ENCODE peak calls at places on chromosome 20, in five cellular contexts. Q, B, T, D and M are unnamed samples.

GRCh38 chr20:38139156-38139912 is 25.7 kb downstream of the TGM2 start:
- DNase-seq in T (no peak), D (no peak), B (no peak), Q (no peak), M (no peak)

GRCh38 chr20:15310361-15310760 is 972.9 kb upstream of the FLRT3 start:
- DNase-seq in T (no peak), B (no peak), Q (no peak), D (no peak), M (no peak)

GRCh38 chr20:43537921-43538854 is 20.6 kb upstream of the SGK2 start:
- DNase-seq in B (peak), T (no peak), D (peak), Q (peak), M (peak)

GRCh38 chr20:21490105-21490504 is 23.8 kb downstream of the NKX2-2 start:
- DNase-seq in D (no peak), Q (no peak), B (no peak), T (no peak), M (no peak)

GRCh38 chr20:38145094-38146075 is 19.7 kb downstream of the TGM2 start:
- DNase-seq in T (no peak), D (no peak), Q (peak), B (no peak), M (no peak)

GRCh38 chr20:47315339-47315662 is 41.2 kb downstream of the ZMYND8 start:
- DNase-seq in T (no peak), B (no peak), D (no peak), Q (no peak), M (no peak)

GRCh38 chr20:57185188-57185743 is 81.2 kb downstream of the BMP7 start:
- DNase-seq in D (no peak), T (no peak), Q (no peak), B (no peak), M (no peak)

GRCh38 chr20:46644733-46645132 is 6.5 kb downstream of the SLC13A3 start:
- DNase-seq in Q (no peak), T (no peak), B (no peak), D (no peak), M (no peak)

GRCh38 chr20:45970646-45971424 is 1.2 kb downstream of the ZNF335 start:
- DNase-seq in T (no peak), Q (no peak), B (no peak), D (peak), M (no peak)

GRCh38 chr20:8326196-8326595 is 194.1 kb downstream of the PLCB1 start:
- DNase-seq in B (no peak), D (no peak), Q (no peak), T (no peak), M (no peak)

GRCh38 chr20:47009784-47010183 is 115.1 kb downstream of the EYA2 start:
- DNase-seq in D (no peak), T (no peak), B (no peak), Q (no peak), M (no peak)

GRCh38 chr20:1442304-1442703 is 24.3 kb downstream of the NSFL1C start:
- DNase-seq in T (no peak), Q (no peak), D (no peak), B (no peak), M (no peak)

GRCh38 chr20:1443085-1443484 is 23.6 kb downstream of the NSFL1C start:
- DNase-seq in B (no peak), D (no peak), T (no peak), Q (no peak), M (no peak)

GRCh38 chr20:1448081-1448627 is 18.5 kb downstream of the NSFL1C start:
- DNase-seq in B (no peak), Q (no peak), T (no peak), D (no peak), M (no peak)

GRCh38 chr20:1449370-1449769 is 17.3 kb downstream of the NSFL1C start:
- DNase-seq in Q (no peak), D (no peak), B (no peak), T (no peak), M (no peak)

DNA sequence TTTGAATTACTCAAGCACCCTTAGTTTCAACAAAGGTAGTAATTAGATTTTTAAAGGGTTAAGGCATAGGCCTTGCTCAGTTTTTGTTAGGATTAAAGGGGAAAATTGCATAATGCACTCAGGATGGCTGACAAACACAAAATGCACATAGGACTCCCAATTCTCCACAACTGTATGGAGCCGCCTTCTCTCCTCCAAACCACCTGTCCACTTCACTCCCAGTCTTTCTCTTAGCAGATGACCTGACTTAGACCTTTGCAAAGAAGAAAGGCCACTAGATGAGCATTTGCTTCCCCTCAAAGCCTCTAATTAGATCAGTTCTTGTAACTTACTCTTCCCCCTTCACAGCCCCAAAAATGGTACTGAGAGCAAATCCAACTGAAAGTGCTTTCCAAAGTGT is 20.1 kb downstream of the NSFL1C start:
- DNase-seq in T (no peak), Q (no peak), D (no peak), B (no peak), M (no peak)
- TF ChIP-seq FOXM1 in T (no peak), Q (no peak), D (no peak), B (no peak), M (no peak)

DNA sequence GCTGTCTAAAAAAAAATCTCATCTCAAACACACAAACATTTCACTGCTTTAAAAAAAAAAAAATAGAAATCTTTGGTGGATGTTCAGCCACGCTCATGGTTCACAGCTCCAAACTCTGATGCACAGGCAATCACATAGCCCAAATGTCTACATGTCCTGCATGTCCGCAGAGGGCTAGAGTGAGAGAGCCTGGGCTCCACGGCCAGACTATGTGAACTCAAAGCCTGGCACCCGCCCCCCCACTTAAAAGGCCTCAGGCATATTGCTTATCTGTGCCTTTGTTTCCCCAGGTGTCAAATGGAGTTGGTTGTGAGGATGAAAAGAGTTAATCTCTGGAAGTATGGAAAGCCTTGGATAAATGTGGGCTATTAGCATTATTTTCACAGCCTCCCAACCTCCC is 10.5 kb upstream of the PTGIS start:
- DNase-seq in B (no peak), T (no peak), Q (no peak), D (no peak), M (no peak)
- TF ChIP-seq FOXM1 in B (no peak), T (no peak), Q (no peak), D (no peak), M (no peak)

GRCh38 chr20:44552950-44553908 is 29.1 kb upstream of the PKIG start:
- DNase-seq in B (no peak), T (no peak), D (no peak), Q (peak), M (no peak)
- TF ChIP-seq FOXM1 in B (no peak), T (no peak), D (peak), Q (no peak), M (no peak)

GRCh38 chr20:11204926-11205768 is 531.3 kb upstream of the JAG1 start:
- DNase-seq in T (peak), Q (peak), D (peak), B (no peak), M (peak)

GRCh38 chr20:11212288-11212687 is 538.5 kb upstream of the JAG1 start:
- DNase-seq in Q (no peak), D (no peak), B (no peak), T (no peak), M (no peak)

GRCh38 chr20:11210611-11211010 is 536.8 kb upstream of the JAG1 start:
- DNase-seq in T (no peak), D (no peak), B (no peak), Q (no peak), M (no peak)

GRCh38 chr20:11205769-11206362 is 532.1 kb upstream of the JAG1 start:
- DNase-seq in B (no peak), Q (no peak), T (no peak), D (no peak), M (no peak)

DNA sequence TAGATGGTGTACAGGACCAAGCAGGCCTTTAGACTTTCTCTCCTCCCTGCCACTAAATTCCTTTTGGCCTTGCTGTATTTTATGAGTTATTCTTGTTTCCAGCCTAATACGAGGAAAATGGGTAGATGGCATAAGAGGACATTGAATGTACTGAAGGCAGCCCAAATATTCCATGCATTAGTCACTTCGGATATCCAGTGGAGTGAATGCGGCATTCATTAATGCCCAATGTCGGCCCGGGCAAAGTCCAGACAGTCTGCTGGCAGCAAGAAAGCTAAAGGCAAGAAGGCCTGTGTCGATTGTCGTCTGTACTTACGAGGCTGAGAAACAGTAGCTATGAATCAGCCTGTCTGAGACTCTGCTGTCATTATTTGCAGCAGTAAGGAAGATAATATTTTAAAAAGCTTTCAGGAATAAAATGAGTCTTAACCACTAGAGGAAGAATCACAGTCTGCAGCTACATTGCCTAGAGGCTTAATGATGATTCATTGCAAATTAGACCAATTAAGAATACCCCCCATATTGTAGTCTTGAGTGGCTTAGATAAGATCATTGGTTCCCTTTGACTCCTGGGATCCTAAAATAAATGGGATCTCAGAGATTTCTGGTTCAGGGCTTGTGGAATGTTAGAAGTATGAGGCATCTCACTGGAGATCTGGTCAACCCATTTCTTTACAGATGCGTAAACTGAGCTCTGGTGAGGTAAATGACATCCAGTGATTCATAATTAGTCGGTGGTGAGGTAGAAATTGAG is 534.1 kb upstream of the JAG1 start:
- DNase-seq in D (no peak), B (no peak), Q (peak), T (no peak), M (no peak)
- TF ChIP-seq FOXM1 in D (peak), B (no peak), Q (no peak), T (no peak), M (no peak)

DNA sequence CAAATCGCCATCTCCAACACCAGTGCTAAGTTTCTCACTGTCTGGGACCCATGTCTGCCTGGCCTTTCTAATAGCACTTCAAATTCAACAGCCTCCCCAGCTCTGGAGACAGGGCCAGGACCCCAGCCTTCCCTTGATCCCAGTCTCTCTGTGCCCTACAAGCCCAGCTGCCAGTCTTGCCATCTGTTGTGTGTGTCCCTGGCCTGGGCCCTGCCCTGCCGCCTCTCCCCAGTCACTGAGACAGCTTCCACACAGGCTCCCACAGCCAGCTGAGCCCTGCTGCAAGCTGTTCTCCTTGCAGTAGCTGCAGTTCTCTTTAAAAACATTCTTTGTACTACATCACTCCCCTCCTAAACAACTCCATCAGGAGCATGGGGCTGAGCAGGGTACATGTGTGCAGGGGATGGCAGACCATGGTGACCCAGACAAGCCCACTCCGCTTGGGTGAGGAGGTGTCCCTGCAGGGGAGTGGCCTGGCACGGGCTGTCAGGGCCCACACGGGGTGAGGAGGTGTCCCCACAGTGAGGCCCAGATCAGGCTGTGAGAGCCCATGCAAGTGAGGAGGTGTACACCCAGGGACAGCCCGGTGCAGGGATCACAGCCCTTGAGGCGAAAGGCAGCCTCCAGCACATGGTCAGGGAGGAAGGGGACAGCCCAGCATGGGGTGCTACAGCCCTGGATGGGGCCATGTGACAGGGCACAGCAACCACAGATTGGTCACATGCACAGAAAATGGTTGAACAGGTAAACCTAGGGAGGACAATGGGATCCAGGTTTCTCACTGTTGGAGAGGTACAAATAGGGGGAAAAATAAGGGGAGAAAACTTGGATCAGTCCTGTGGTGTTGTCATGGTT is 16.2 kb downstream of the CST7 start:
- DNase-seq in D (no peak), T (no peak), Q (no peak), B (no peak), M (no peak)
- TF ChIP-seq FOXM1 in D (no peak), T (no peak), Q (no peak), B (no peak), M (no peak)

DNA sequence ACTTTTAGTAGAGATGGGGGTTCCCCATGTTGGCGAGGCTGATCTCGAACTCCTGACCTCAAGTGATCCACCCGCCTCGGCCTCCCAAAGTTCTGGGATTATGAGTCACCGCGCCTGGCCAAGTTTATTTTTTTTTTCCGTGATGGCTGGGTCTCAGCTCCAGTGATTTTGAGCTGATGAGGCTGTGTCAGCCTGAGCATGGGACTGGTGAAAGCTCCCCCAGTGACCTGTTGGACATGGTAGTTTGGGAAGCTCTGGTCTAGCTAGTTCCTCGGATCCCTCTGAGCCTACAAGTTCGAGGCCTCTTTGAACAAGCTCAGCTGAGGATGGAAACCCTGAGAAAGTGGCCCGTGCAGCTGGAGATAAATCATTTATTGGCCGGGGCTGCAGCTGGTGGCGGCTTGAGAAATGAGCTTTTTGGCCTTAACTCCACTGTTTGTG is 126.8 kb downstream of the SNX5 start:
- DNase-seq in T (no peak), Q (no peak), B (no peak), D (no peak), M (no peak)
- TF ChIP-seq FOXM1 in T (no peak), Q (no peak), B (no peak), D (no peak), M (no peak)

GRCh38 chr20:34345426-34345757 is 17.7 kb upstream of the ITCH start:
- DNase-seq in B (no peak), T (no peak), D (no peak), Q (no peak), M (no peak)

GRCh38 chr20:34355427-34355826 is 7.6 kb upstream of the ITCH start:
- DNase-seq in Q (no peak), B (no peak), T (no peak), D (no peak), M (no peak)

GRCh38 chr20:34344256-34344637 is 18.8 kb upstream of the ITCH start:
- DNase-seq in D (no peak), B (no peak), T (no peak), Q (no peak), M (no peak)

GRCh38 chr20:34350095-34350494 is 13.0 kb upstream of the ITCH start:
- DNase-seq in D (no peak), B (no peak), Q (no peak), T (no peak), M (no peak)
- TF ChIP-seq FOXM1 in D (no peak), B (no peak), Q (no peak), T (no peak), M (no peak)

GRCh38 chr20:35271904-35272303 is 6.0 kb downstream of the MMP24OS start:
- DNase-seq in D (no peak), T (no peak), B (no peak), Q (no peak), M (no peak)

GRCh38 chr20:35267092-35267491 is 10.8 kb downstream of the MMP24OS start:
- DNase-seq in Q (no peak), B (no peak), T (no peak), D (no peak), M (no peak)

GRCh38 chr20:35271073-35271882 is 6.6 kb downstream of the MMP24OS start:
- DNase-seq in B (peak), D (no peak), T (no peak), Q (no peak), M (no peak)

GRCh38 chr20:35270021-35270902 is 7.7 kb downstream of the MMP24OS start:
- DNase-seq in D (no peak), Q (no peak), T (no peak), B (no peak), M (no peak)

GRCh38 chr20:35269055-35269781 is 8.7 kb downstream of the MMP24OS start:
- DNase-seq in T (no peak), Q (peak), D (peak), B (peak), M (peak)
- TF ChIP-seq FOXM1 in T (no peak), Q (no peak), D (no peak), B (no peak), M (no peak)

GRCh38 chr20:63330084-63330760 is 30.9 kb downstream of the CHRNA4 start:
- DNase-seq in B (no peak), T (no peak), Q (no peak), D (no peak), M (no peak)

GRCh38 chr20:63330940-63331339 is 30.2 kb downstream of the CHRNA4 start:
- DNase-seq in T (no peak), Q (no peak), D (no peak), B (peak), M (no peak)

GRCh38 chr20:63328026-63328700 is 33.0 kb downstream of the CHRNA4 start:
- DNase-seq in Q (no peak), B (no peak), D (no peak), T (no peak), M (no peak)

GRCh38 chr20:63328716-63329275 is 32.4 kb downstream of the CHRNA4 start:
- DNase-seq in Q (no peak), D (no peak), T (no peak), B (no peak), M (no peak)

GRCh38 chr20:63329331-63330083 is 31.6 kb downstream of the CHRNA4 start:
- DNase-seq in D (no peak), B (no peak), Q (no peak), T (no peak), M (no peak)
- TF ChIP-seq FOXM1 in D (no peak), B (no peak), Q (no peak), T (no peak), M (no peak)